ENCODE peak calls at places on chromosomes 13 and 19, in ten cellular contexts. K is HFFc6; P is MV-4-11; R is amygdala; L is NCI-H2171 treated with DMSO at 0.1 percent for 48 hours; J is kidney glomerular epithelial cell; Q is CD4-positive, alpha-beta memory T cell; B is stomach; I is activated CD8-positive, alpha-beta memory T cell treated with anti-CD3 and anti-CD28 coated beads, Interleukin-2, amount 50 U/mL, for 48 hours; G is natural killer cell. Y is an unnamed sample.

GRCh38 chr19:49413348-49413747 is 9.9 kb downstream of the PTH2 start:
- DNase-seq in K (no peak), P (no peak), R (no peak), L (no peak), J (no peak), Q (no peak), B (no peak), I (no peak), G (no peak), Y (no peak)

GRCh38 chr19:52522555-52522954 is 4.9 kb upstream of the ZNF808 start:
- DNase-seq in K (no peak), P (no peak), R (no peak), L (no peak), J (no peak), Q (no peak), B (no peak), I (no peak), G (no peak), Y (no peak)

GRCh38 chr13:25232937-25233515 is 54.3 kb downstream of the MTMR6 start:
- DNase-seq in K (peak), P (peak), R (peak), L (peak), J (peak), Q (peak), B (no peak), I (no peak), G (no peak), Y (no peak)

GRCh38 chr13:47175172-47175806 is 278.4 kb upstream of the HTR2A start:
- DNase-seq in K (peak), P (peak), R (no peak), L (no peak), J (no peak), Q (no peak), B (no peak), I (no peak), G (no peak), Y (no peak)

GRCh38 chr19:653425-653824 is 9.6 kb downstream of the RNF126 start:
- DNase-seq in K (no peak), P (no peak), R (no peak), L (no peak), J (no peak), Q (no peak), B (no peak), I (no peak), G (no peak), Y (no peak)

GRCh38 chr19:40717880-40718773 is 1.2 kb downstream of the ITPKC start:
- DNase-seq in K (no peak), P (no peak), R (no peak), L (no peak), J (no peak), Q (no peak), B (no peak), I (no peak), G (no peak), Y (no peak)

GRCh38 chr19:51108805-51109146 is 567 bp upstream of the CTU1 start:
- DNase-seq in K (no peak), P (no peak), R (no peak), L (no peak), J (peak), Q (no peak), B (no peak), I (no peak), G (no peak), Y (no peak)

GRCh38 chr19:2604747-2605329 is 97.7 kb downstream of the GNG7 start:
- DNase-seq in K (no peak), P (no peak), R (no peak), L (no peak), J (no peak), Q (no peak), B (no peak), I (peak), G (no peak), Y (no peak)

GRCh38 chr19:35279374-35279773 is 3.0 kb upstream of the HAMP start:
- DNase-seq in K (no peak), P (no peak), R (no peak), L (no peak), J (no peak), Q (no peak), B (no peak), I (no peak), G (no peak), Y (no peak)

GRCh38 chr13:26965976-26966375 is 205.4 kb upstream of the GPR12 start:
- DNase-seq in K (no peak), P (no peak), R (no peak), L (peak), J (no peak), Q (no peak), B (peak), I (no peak), G (no peak), Y (no peak)

GRCh38 chr13:43331676-43332075 is 308.3 kb downstream of the DNAJC15 start:
- DNase-seq in K (no peak), P (no peak), R (peak), L (no peak), J (peak), Q (no peak), B (no peak), I (no peak), G (no peak), Y (no peak)

GRCh38 chr19:33464733-33465115 is 56.9 kb downstream of the PEPD start:
- DNase-seq in K (no peak), P (no peak), R (no peak), L (no peak), J (no peak), Q (no peak), B (no peak), I (peak), G (no peak), Y (no peak)

GRCh38 chr19:3517638-3518037 is 11.5 kb downstream of the FZR1 start:
- DNase-seq in K (no peak), P (no peak), R (no peak), L (no peak), J (no peak), Q (no peak), B (no peak), I (no peak), G (no peak), Y (no peak)

GRCh38 chr19:38744298-38744681 is at the start of gene CAPN12:
- DNase-seq in K (no peak), P (no peak), R (no peak), L (no peak), J (no peak), Q (no peak), B (no peak), I (no peak), G (no peak), Y (no peak)

GRCh38 chr19:3075605-3076431 is 13.5 kb upstream of the TLE5 start:
- DNase-seq in K (no peak), P (no peak), R (no peak), L (peak), J (peak), Q (peak), B (peak), I (peak), G (peak), Y (peak)

GRCh38 chr13:74272826-74273225 is 138.6 kb upstream of the KLF12 start:
- DNase-seq in K (no peak), P (no peak), R (no peak), L (no peak), J (no peak), Q (no peak), B (no peak), I (no peak), G (no peak), Y (no peak)

GRCh38 chr13:25699600-25699999 is 327.8 kb downstream of the ATP8A2 start:
- DNase-seq in K (no peak), P (no peak), R (no peak), L (no peak), J (no peak), Q (no peak), B (no peak), I (no peak), G (no peak), Y (no peak)

GRCh38 chr13:20495087-20496023 is 30.3 kb downstream of the CRYL1 start:
- DNase-seq in K (peak), P (peak), R (peak), L (peak), J (peak), Q (peak), B (peak), I (peak), G (no peak), Y (peak)

GRCh38 chr13:26749285-26749684 is 11.3 kb downstream of the GPR12 start:
- DNase-seq in K (no peak), P (no peak), R (no peak), L (no peak), J (no peak), Q (no peak), B (no peak), I (no peak), G (no peak), Y (no peak)

GRCh38 chr13:36344886-36345437 is 1.2 kb downstream of the SPART start:
- DNase-seq in K (no peak), P (peak), R (no peak), L (no peak), J (peak), Q (peak), B (no peak), I (no peak), G (no peak), Y (peak)

GRCh38 chr19:31470229-31470939 is 121.1 kb upstream of the TSHZ3 start:
- DNase-seq in K (no peak), P (no peak), R (no peak), L (no peak), J (no peak), Q (no peak), B (no peak), I (no peak), G (no peak), Y (no peak)

GRCh38 chr13:45879666-45880065 is 28.1 kb upstream of the SIAH3 start:
- DNase-seq in K (no peak), P (no peak), R (no peak), L (no peak), J (peak), Q (no peak), B (peak), I (no peak), G (no peak), Y (peak)

GRCh38 chr19:56167064-56167578 is 8.7 kb upstream of the GALP start:
- DNase-seq in K (no peak), P (no peak), R (no peak), L (no peak), J (no peak), Q (no peak), B (no peak), I (no peak), G (no peak), Y (no peak)

GRCh38 chr19:44753932-44754742 is 5.6 kb downstream of the BCL3 start:
- DNase-seq in K (peak), P (peak), R (no peak), L (no peak), J (peak), Q (peak), B (peak), I (peak), G (peak), Y (peak)

GRCh38 chr13:25187596-25187995 is 15.5 kb upstream of the AMER2 start:
- DNase-seq in K (no peak), P (no peak), R (no peak), L (no peak), J (no peak), Q (no peak), B (no peak), I (no peak), G (no peak), Y (no peak)

Y was measured in activated CD4-positive, alpha-beta T cell treated with anti-CD3 and anti-CD28 coated beads for 48 hours.